ENCODE peak calls at places on chromosomes 16 and 17, in seven cellular contexts. R, B, A, C, J, H and N are unnamed samples.

GRCh38 chr16:30874244-30874820 is 19.5 kb downstream of the BCL7C start:
- DNase-seq in J (no peak), R (no peak), B (no peak), A (no peak), C (no peak), H (peak; percentile 20), N (no peak)

GRCh38 chr17:78342438-78343098 is 17.3 kb downstream of the SOCS3 start:
- DNase-seq in C (no peak), H (no peak), R (peak; percentile 94), A (peak; percentile 75), J (peak; percentile 91), B (peak; percentile 85), N (peak; percentile 99)

GRCh38 chr16:57497121-57497520 is 10.8 kb upstream of the DOK4 start:
- DNase-seq in R (no peak), B (no peak), A (peak; percentile 20), H (no peak), J (peak; percentile 43), C (no peak), N (peak; percentile 29)

GRCh38 chr17:68519911-68520310 is 7.7 kb downstream of the PRKAR1A start:
- DNase-seq in B (no peak), J (no peak), R (peak; percentile 13), A (no peak), H (no peak), C (no peak), N (no peak)

GRCh38 chr17:16214190-16215001 is 938 bp downstream of the NCOR1 start:
- DNase-seq in R (peak; percentile 16), J (no peak), A (no peak), B (peak; percentile 31), H (no peak), C (no peak), N (peak; percentile 65)

GRCh38 chr16:14042706-14043105 is 28.4 kb upstream of the MRTFB start:
- DNase-seq in A (no peak), R (no peak), B (no peak), H (no peak), C (no peak), J (no peak), N (no peak)

GRCh38 chr16:24544640-24545039 is 5.3 kb downstream of the RBBP6 start:
- DNase-seq in B (peak; percentile 74), A (no peak), C (no peak), H (no peak), J (no peak), R (peak; percentile 40), N (no peak)

GRCh38 chr16:57834936-57835335 is 32.6 kb upstream of the KIFC3 start:
- DNase-seq in J (no peak), C (no peak), R (peak; percentile 80), A (no peak), H (no peak), B (no peak), N (no peak)

GRCh38 chr16:54842743-54843423 is 87.8 kb upstream of the IRX5 start:
- DNase-seq in A (no peak), R (no peak), B (no peak), C (no peak), J (no peak), H (no peak), N (no peak)

GRCh38 chr16:81997738-81998137 is 13.5 kb downstream of the SDR42E1 start:
- DNase-seq in C (no peak), A (no peak), B (peak; percentile 94), R (peak; percentile 92), J (no peak), H (no peak), N (no peak)

GRCh38 chr17:79556263-79556662 is 54.6 kb downstream of the RBFOX3 start:
- DNase-seq in J (no peak), A (no peak), R (no peak), B (no peak), C (no peak), H (no peak), N (no peak)

GRCh38 chr17:40452074-40452787 is 9.0 kb downstream of the IGFBP4 start:
- DNase-seq in R (peak; percentile 96), B (peak; percentile 90), A (no peak), J (peak; percentile 65), H (no peak), C (no peak), N (peak; percentile 98)

GRCh38 chr17:40452921-40453378 is 9.7 kb downstream of the IGFBP4 start:
- DNase-seq in C (peak; percentile 36), H (no peak), J (peak; percentile 72), B (no peak), A (no peak), R (peak; percentile 55), N (no peak)

GRCh38 chr17:40450175-40450574 is 6.9 kb downstream of the IGFBP4 start:
- DNase-seq in A (no peak), C (peak; percentile 64), H (peak; percentile 84), B (no peak), J (no peak), R (peak; percentile 69), N (peak; percentile 67)

GRCh38 chr17:40453881-40454630 is 10.8 kb downstream of the IGFBP4 start:
- DNase-seq in J (peak; percentile 62), H (no peak), C (no peak), B (no peak), R (peak; percentile 34), A (no peak), N (peak; percentile 79)

GRCh38 chr17:40451420-40451819 is 8.2 kb downstream of the IGFBP4 start:
- DNase-seq in R (peak; percentile 87), J (no peak), H (peak; percentile 67), B (peak; percentile 72), A (peak; percentile 88), C (no peak), N (peak; percentile 86)
- H3K4me3 ChIP-seq in R (no peak overlapping the region), J (no peak overlapping the region), H (no peak overlapping the region), B (no peak overlapping the region), A (no peak overlapping the region), C (no peak overlapping the region), N (no peak overlapping the region)

GRCh38 chr17:38420518-38420917 is 7.7 kb upstream of the ARHGAP23 start:
- DNase-seq in C (no peak), R (no peak), H (no peak), A (no peak), B (no peak), J (no peak), N (peak; percentile 69)

GRCh38 chr17:38421224-38421841 is 6.9 kb upstream of the ARHGAP23 start:
- DNase-seq in R (peak; percentile 66), C (no peak), B (no peak), J (no peak), A (no peak), H (no peak), N (peak; percentile 97)

GRCh38 chr17:38418069-38418692 is 10.1 kb upstream of the ARHGAP23 start:
- DNase-seq in A (no peak), J (no peak), H (no peak), B (no peak), C (no peak), R (no peak), N (peak; percentile 86)

GRCh38 chr17:38418693-38419507 is 9.4 kb upstream of the ARHGAP23 start:
- DNase-seq in H (no peak), C (no peak), J (no peak), B (peak; percentile 21), A (no peak), R (no peak), N (peak; percentile 89)

DNA sequence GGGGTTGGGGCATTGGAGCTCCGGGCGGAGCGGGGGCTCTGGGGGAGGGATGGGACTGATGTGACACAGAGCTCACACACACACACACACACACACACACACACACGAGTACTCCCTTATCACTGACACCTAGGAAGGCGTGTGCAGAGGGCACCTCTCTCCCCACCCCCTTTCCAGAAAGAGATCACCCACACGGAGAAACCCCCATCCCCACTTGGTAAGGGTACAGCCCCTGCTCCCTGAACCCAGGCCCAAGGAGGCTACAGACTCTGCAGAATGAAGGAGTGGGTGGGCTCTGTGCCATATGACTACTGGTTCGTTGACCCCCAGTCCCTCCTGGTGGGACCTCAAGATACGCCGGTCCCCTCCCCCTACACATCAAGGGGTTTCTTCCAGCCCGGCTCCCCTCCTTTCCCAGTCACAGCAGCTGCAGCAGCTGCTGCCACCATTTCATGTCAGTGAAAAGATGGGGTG is 8.7 kb upstream of the ARHGAP23 start:
- DNase-seq in A (no peak), H (no peak), C (no peak), J (no peak), B (no peak), R (no peak), N (peak; percentile 66)
- H3K4me3 ChIP-seq in A (no peak overlapping the region), H (no peak overlapping the region), C (peak overlapping the region; percentile 47), J (no peak overlapping the region), B (peak overlapping the region; percentile 18), R (no peak overlapping the region), N (no peak overlapping the region)

GRCh38 chr16:73171901-73172619 is 124.1 kb upstream of the ZFHX3 start:
- DNase-seq in C (no peak), B (no peak), R (no peak), H (no peak), A (peak; percentile 63), J (no peak), N (no peak)

GRCh38 chr16:73173396-73173795 is 125.5 kb upstream of the ZFHX3 start:
- DNase-seq in B (no peak), H (no peak), A (no peak), R (no peak), J (no peak), C (no peak), N (no peak)

GRCh38 chr16:73171380-73171779 is 123.5 kb upstream of the ZFHX3 start:
- DNase-seq in A (no peak), B (no peak), C (no peak), J (no peak), H (peak; percentile 29), R (no peak), N (no peak)

GRCh38 chr16:73170587-73170986 is 122.7 kb upstream of the ZFHX3 start:
- DNase-seq in J (no peak), B (no peak), C (no peak), H (no peak), R (no peak), A (no peak), N (no peak)

GRCh38 chr16:73172621-73173312 is 124.8 kb upstream of the ZFHX3 start:
- DNase-seq in H (peak; percentile 86), A (peak; percentile 88), J (no peak), C (peak; percentile 93), R (peak; percentile 96), B (peak; percentile 50), N (peak; percentile 93)
- H3K4me3 ChIP-seq in H (no peak overlapping the region), A (no peak overlapping the region), J (no peak overlapping the region), C (no peak overlapping the region), R (no peak overlapping the region), B (no peak overlapping the region), N (peak overlapping the region; percentile 48)

GRCh38 chr16:73019456-73020362 is 28.2 kb downstream of the ZFHX3 start:
- DNase-seq in H (no peak), J (no peak), R (peak; percentile 91), B (peak; percentile 93), C (no peak), A (no peak), N (peak; percentile 95)
- H3K4me3 ChIP-seq in H (no peak overlapping the region), J (no peak overlapping the region), R (peak overlapping the region; percentile 3), B (no peak overlapping the region), C (no peak overlapping the region), A (no peak overlapping the region), N (peak overlapping the region; percentile 59)

DNA sequence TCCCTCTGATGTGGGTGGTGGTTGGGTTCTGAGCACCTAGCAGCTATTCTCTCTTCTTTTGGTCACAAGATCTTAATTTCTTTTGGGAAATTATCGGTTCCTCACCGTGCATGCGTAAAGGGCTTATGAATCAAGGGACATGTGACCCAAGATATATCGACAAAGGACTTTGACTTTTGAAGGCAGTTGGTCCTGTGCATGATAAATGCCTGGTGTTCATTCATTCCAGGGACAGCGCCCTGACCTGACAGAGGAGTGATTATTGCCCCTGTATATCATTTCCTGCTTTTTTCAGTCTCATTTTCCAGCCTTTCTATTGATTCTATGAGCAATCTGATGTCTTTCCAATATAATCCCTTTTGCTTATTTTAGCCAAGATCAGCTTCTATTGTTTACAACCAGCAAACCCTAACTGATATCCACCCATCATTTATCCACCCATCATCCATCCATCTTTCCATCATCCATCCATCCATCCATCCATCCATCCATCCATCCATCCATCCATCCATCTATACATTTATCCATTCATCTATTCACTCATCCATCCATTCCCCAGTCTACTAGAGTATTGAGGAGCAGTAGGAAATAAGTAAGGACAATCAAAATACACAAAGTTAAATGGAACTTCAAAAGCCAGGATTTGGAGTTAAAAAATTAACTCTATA is 25.1 kb downstream of the ASIC2 start:
- DNase-seq in A (no peak), C (no peak), J (no peak), B (no peak), H (no peak), R (no peak), N (no peak)
- H3K4me3 ChIP-seq in A (no peak overlapping the region), C (no peak overlapping the region), J (no peak overlapping the region), B (no peak overlapping the region), H (no peak overlapping the region), R (no peak overlapping the region), N (no peak overlapping the region)